ENCODE peak calls at places on chromosomes 11 and 22, in nine cellular contexts. V is body of pancreas, I is tibial nerve, Q is A549, N is uterus, W is HepG2, H is ovary, Y is IMR-90, E is stomach. F is an unnamed sample.
A peak's percentile ranks its signal among the peaks of the same experiment; 100 is the strongest.

GRCh38 chr11:14902650-14903350 is 10.8 kb upstream of the CYP2R1 start:
- DNase-seq in V (no peak), I (no peak), Q (no peak), N (no peak), W (no peak), H (no peak), Y (peak; percentile 71), E (no peak), F (no peak)

GRCh38 chr11:4544891-4545290 is at the start of gene OR52M1:
- DNase-seq in V (no peak), I (no peak), Q (no peak), N (no peak), W (no peak), H (no peak), Y (no peak), E (no peak), F (no peak)

GRCh38 chr11:22193348-22194051 is 615 bp downstream of the ANO5 start:
- DNase-seq in V (peak; percentile 25), I (no peak), Q (peak; percentile 30), N (peak; percentile 13), W (no peak), H (peak; percentile 15), Y (no peak), E (peak; percentile 26), F (no peak)

GRCh38 chr11:56968524-56968923 is 20.2 kb upstream of the OR5AK2 start:
- DNase-seq in V (no peak), I (no peak), Q (no peak), N (no peak), W (no peak), H (no peak), Y (no peak), E (no peak), F (no peak)

GRCh38 chr11:132158696-132159095 is 788.3 kb downstream of the NTM start:
- DNase-seq in V (no peak), I (no peak), Q (no peak), N (no peak), W (no peak), H (no peak), Y (peak; percentile 40), E (no peak), F (no peak)

GRCh38 chr22:50059881-50060262 is 1.8 kb upstream of the TTLL8 start:
- DNase-seq in V (no peak), I (no peak), Q (no peak), N (no peak), W (no peak), H (no peak), Y (no peak), E (no peak), F (no peak)

GRCh38 chr11:31120428-31120827 is 249.1 kb downstream of the DCDC1 start:
- DNase-seq in V (no peak), I (no peak), Q (no peak), N (no peak), W (no peak), H (no peak), Y (no peak), E (no peak), F (no peak)

GRCh38 chr11:14969922-14970323 is 2.2 kb downstream of the CALCA start:
- DNase-seq in V (peak; percentile 35), I (no peak), Q (no peak), N (no peak), W (peak; percentile 28), H (no peak), Y (peak; percentile 7), E (peak; percentile 37), F (peak; percentile 51)

GRCh38 chr11:95192717-95193116 is 38.3 kb downstream of the SESN3 start:
- DNase-seq in V (no peak), I (no peak), Q (no peak), N (no peak), W (no peak), H (no peak), Y (no peak), E (no peak), F (no peak)

GRCh38 chr22:37373451-37373850 is 53.8 kb downstream of the ELFN2 start:
- DNase-seq in V (no peak), I (no peak), Q (no peak), N (no peak), W (no peak), H (no peak), Y (no peak), E (no peak), F (no peak)

GRCh38 chr11:120102050-120102861 is 35.7 kb downstream of the TRIM29 start:
- DNase-seq in V (no peak), I (no peak), Q (no peak), N (no peak), W (no peak), H (no peak), Y (no peak), E (no peak), F (no peak)

GRCh38 chr11:111376453-111376871 is 2.6 kb downstream of the POU2AF1 start:
- DNase-seq in V (no peak), I (no peak), Q (no peak), N (no peak), W (no peak), H (no peak), Y (no peak), E (no peak), F (no peak)

GRCh38 chr11:86610559-86611341 is 61.7 kb downstream of the ME3 start:
- DNase-seq in V (no peak), I (no peak), Q (no peak), N (no peak), W (peak; percentile 16), H (no peak), Y (no peak), E (no peak), F (no peak)

DNA sequence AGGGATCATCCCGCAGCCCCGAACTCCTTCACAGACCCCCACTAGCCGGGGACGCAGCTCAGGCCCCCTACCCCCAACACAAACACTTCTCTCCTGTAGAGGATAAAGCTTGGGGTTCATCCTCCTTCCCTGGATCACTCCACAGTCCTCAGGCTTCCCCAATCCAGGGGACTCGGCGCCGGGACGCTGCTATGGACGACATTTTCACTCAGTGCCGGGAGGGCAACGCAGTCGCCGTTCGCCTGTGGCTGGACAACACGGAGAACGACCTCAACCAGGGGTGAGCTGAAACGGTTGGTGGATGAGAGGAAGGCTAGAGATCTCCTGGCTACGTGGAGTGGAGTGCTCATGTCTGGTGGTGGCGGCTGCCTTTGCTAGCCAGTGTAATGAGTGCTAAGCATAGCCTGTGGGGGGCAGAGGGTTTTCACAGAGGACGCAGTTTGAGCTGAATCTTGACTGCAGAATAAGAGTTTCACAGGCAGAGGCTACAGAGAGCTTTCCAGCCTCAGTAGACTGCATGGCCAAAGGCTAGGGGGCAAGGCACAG is 580 bp downstream of the ILK start:
- DNase-seq in V (peak; percentile 67), I (peak; percentile 54), Q (peak; percentile 47), N (no peak), W (peak; percentile 64), H (peak; percentile 54), Y (peak; percentile 70), E (peak; percentile 45), F (peak; percentile 70)
- TF ChIP-seq POLR2A in V (peak; percentile 66), I (no peak), Q (no peak), N (no peak), W (peak; percentile 37), H (no peak), Y (no peak), E (no peak), F (no peak)

DNA sequence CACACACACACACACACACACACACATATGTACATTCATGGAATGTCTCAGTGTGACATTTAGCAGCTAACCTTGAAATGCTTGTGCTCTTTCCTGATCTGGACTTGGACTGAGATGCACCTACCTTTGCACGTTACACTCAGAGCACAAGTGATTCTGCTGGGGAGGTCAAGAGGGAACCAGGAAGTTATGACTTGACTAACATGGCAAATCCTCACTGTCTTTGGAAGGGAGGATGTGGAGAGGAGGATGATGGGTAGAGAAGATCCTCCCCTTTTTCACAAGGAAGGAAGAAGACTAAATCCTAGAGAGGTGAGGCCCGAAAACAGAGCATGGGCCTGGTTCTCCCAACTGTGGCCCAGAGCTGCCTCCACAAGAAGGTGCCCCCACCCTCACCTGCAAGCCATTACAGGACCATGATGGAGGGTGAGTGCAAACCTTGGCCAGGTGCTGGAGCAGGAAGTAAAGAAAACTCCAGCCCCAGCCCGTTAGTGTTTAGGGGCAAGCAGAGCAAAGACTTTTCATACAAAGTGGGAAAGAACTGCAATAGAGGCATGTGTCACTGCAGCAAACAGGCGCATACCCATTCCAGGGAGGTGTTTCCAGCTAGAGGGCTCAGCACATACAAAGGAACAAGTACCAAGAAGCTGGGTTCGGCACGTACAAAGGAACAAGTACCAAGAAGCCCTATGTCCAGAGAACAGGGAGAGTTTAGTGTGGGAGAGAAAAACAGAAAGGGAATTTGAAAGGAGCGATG is 26.4 kb downstream of the SCN4B start:
- DNase-seq in V (no peak), I (no peak), Q (no peak), N (no peak), W (no peak), H (no peak), Y (no peak), E (no peak), F (no peak)
- TF ChIP-seq POLR2A in V (no peak), I (no peak), Q (peak; percentile 12), N (no peak), W (no peak), H (no peak), Y (no peak), E (no peak), F (no peak)

DNA sequence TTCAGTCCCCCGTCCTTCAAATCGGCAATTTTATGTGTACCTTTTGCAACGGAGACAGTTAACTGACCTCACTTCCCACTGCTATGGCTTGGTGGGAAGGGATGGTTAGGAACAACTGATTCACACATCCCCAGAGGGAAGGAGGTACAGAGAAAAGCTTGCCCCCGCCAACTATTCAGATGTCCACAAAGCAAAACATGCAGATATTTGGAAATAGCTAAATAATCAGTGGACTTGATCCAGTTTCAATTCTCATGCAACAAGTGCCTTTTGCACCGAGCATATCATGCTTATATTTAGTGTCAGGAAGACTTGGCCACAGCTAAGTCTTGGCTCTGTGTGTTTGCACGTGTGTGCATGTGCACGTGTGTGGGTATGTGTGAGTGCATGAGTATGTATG is 144.6 kb downstream of the SNX19 start:
- DNase-seq in V (peak; percentile 22), I (peak; percentile 54), Q (no peak), N (no peak), W (no peak), H (no peak), Y (peak; percentile 46), E (no peak), F (no peak)
- TF ChIP-seq POLR2A in V (no peak), I (no peak), Q (no peak), N (no peak), W (no peak), H (no peak), Y (no peak), E (no peak), F (no peak)

DNA sequence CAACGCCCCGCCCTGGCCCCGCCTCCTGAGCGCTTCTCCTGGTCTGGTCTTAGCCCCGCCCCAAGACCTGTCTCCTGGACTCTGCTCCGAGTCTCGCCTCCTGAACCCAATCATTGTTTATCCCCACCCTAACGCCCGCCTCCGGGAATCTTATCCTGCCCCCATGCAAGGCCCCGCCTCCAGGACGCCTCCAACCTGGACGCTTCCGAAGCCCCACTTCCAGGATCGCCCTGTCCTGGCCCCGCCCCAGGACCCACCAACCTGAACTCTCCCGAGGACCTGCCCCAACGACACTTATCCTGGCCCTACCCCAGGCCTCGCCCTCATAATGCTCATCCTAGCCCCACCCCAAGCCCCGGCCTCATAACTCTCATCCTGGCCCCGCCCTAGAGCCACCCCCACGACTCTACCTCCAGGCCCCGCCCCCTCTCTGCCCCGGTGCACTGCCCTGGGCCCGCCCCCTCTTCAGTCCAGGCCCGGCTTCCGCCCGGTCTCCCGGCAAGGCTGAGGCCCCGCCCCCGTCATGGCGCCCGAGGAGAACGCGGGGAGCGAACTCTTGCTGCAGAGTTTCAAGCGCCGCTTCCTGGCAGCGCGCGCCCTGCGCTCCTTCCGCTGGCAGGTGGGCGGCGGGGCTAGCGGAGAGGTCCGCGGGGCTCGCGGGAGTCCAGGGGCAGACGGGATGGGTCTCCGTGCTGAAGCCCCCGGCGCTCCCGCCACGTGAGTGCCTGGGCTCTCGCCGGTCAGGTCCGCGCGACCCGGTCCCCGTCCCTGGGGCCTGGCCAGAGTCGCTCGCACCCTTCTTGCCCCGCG is 45.8 kb upstream of the DEFB108B start:
- DNase-seq in V (peak; percentile 100), I (peak; percentile 99), Q (peak; percentile 70), N (peak; percentile 100), W (peak; percentile 96), H (peak; percentile 100), Y (peak; percentile 98), E (peak; percentile 100), F (peak; percentile 99)
- TF ChIP-seq POLR2A in V (peak; percentile 33), I (no peak), Q (peak; percentile 16), N (no peak), W (no peak), H (peak; percentile 17), Y (no peak), E (no peak), F (no peak)

F was measured in erythroblast.